ENCODE peak calls at places on chromosomes 11 and 22, in ten cellular contexts. Y is left ventricle myocardium inferior, O is left lung, N is right lobe of liver, V is heart right ventricle, D is adrenal gland, I is MM.1S, P is fibroblast of lung, U is upper lobe of left lung, T is neural progenitor cell. B is an unnamed sample.

GRCh38 chr11:68325183-68325893 is 12.9 kb downstream of the LRP5 start:
- DNase-seq in Y (no peak), O (no peak), N (no peak), V (no peak), D (no peak), I (no peak), P (no peak), U (no peak), T (peak), B (no peak)

GRCh38 chr11:86931059-86931964 is 23.9 kb downstream of the FZD4 start:
- DNase-seq in Y (no peak), O (no peak), N (no peak), V (no peak), D (no peak), I (no peak), P (no peak), U (no peak), T (no peak), B (no peak)

GRCh38 chr11:61917357-61918109 is at the start of gene RAB3IL1:
- DNase-seq in Y (peak), O (peak), N (peak), V (peak), D (peak), I (no peak), P (peak), U (peak), T (peak), B (peak)

GRCh38 chr11:77101043-77101537 is 1.6 kb upstream of the OMP start:
- DNase-seq in Y (no peak), O (no peak), N (no peak), V (no peak), D (no peak), I (peak), P (no peak), U (no peak), T (peak), B (peak)

GRCh38 chr11:78234006-78234405 is 45.3 kb downstream of the USP35 start:
- DNase-seq in Y (no peak), O (no peak), N (no peak), V (no peak), D (no peak), I (no peak), P (no peak), U (no peak), T (no peak), B (no peak)

GRCh38 chr11:69537855-69538640 is 56.6 kb downstream of the LINC01488 start:
- DNase-seq in Y (no peak), O (no peak), N (no peak), V (no peak), D (no peak), I (no peak), P (no peak), U (peak), T (no peak), B (peak)

GRCh38 chr11:43983221-43983795 is 40.9 kb downstream of the C11orf96 start:
- DNase-seq in Y (no peak), O (no peak), N (no peak), V (no peak), D (no peak), I (no peak), P (peak), U (peak), T (no peak), B (no peak)

GRCh38 chr22:44204937-44205712 is 24.4 kb downstream of the PARVG start:
- DNase-seq in Y (no peak), O (no peak), N (peak), V (no peak), D (no peak), I (no peak), P (no peak), U (no peak), T (no peak), B (no peak)

GRCh38 chr11:95739526-95739925 is 50.1 kb downstream of the FAM76B start:
- DNase-seq in Y (no peak), O (no peak), N (no peak), V (no peak), D (no peak), I (no peak), P (no peak), U (no peak), T (no peak), B (no peak)

GRCh38 chr22:46604306-46604690 is 15.9 kb upstream of the GRAMD4 start:
- DNase-seq in Y (no peak), O (no peak), N (no peak), V (no peak), D (peak), I (no peak), P (no peak), U (peak), T (no peak), B (no peak)

GRCh38 chr11:32870676-32871075 is 21.9 kb upstream of the QSER1 start:
- DNase-seq in Y (no peak), O (no peak), N (peak), V (peak), D (no peak), I (no peak), P (no peak), U (no peak), T (peak), B (no peak)

GRCh38 chr11:116653206-116653605 is 119.6 kb downstream of the BUD13 start:
- DNase-seq in Y (no peak), O (no peak), N (no peak), V (no peak), D (no peak), I (no peak), P (no peak), U (no peak), T (no peak), B (no peak)

GRCh38 chr22:39470462-39471335 is 13.9 kb downstream of the MGAT3 start:
- DNase-seq in Y (no peak), O (no peak), N (no peak), V (no peak), D (no peak), I (no peak), P (no peak), U (no peak), T (peak), B (no peak)

GRCh38 chr11:134289789-134290188 is 13.6 kb downstream of the GLB1L3 start:
- DNase-seq in Y (no peak), O (no peak), N (no peak), V (no peak), D (no peak), I (no peak), P (no peak), U (no peak), T (peak), B (no peak)

GRCh38 chr11:796565-797299 is 1.3 kb downstream of the SLC25A22 start:
- DNase-seq in Y (no peak), O (peak), N (peak), V (peak), D (no peak), I (no peak), P (no peak), U (no peak), T (no peak), B (no peak)

GRCh38 chr11:45610627-45611026 is 54.8 kb downstream of the CHST1 start:
- DNase-seq in Y (no peak), O (no peak), N (no peak), V (peak), D (no peak), I (no peak), P (no peak), U (peak), T (no peak), B (no peak)

GRCh38 chr11:56842829-56843794 is 94.6 kb upstream of the OR9G4 start:
- DNase-seq in Y (no peak), O (no peak), N (no peak), V (no peak), D (no peak), I (no peak), P (no peak), U (no peak), T (no peak), B (no peak)

GRCh38 chr11:64268687-64269379 is 15.6 kb downstream of the BAD start:
- DNase-seq in Y (peak), O (no peak), N (peak), V (peak), D (peak), I (peak), P (peak), U (peak), T (peak), B (peak)

GRCh38 chr11:94776351-94777321 is 8.5 kb downstream of the AMOTL1 start:
- DNase-seq in Y (no peak), O (peak), N (no peak), V (peak), D (peak), I (peak), P (peak), U (no peak), T (peak), B (no peak)

GRCh38 chr11:106032861-106033260 is 10.8 kb upstream of the MSANTD4 start:
- DNase-seq in Y (no peak), O (no peak), N (no peak), V (no peak), D (no peak), I (no peak), P (peak), U (no peak), T (no peak), B (no peak)

GRCh38 chr22:41976070-41976901 is 7.0 kb downstream of the SEPTIN3 start:
- DNase-seq in Y (peak), O (peak), N (peak), V (peak), D (peak), I (peak), P (no peak), U (peak), T (peak), B (peak)

GRCh38 chr11:128502736-128503135 is 84.6 kb downstream of the ETS1 start:
- DNase-seq in Y (no peak), O (no peak), N (no peak), V (no peak), D (no peak), I (no peak), P (peak), U (no peak), T (no peak), B (no peak)

GRCh38 chr11:115607621-115608191 is 103.5 kb upstream of the CADM1 start:
- DNase-seq in Y (peak), O (peak), N (no peak), V (peak), D (no peak), I (no peak), P (peak), U (no peak), T (peak), B (no peak)

GRCh38 chr22:42714308-42714707 is 6.4 kb downstream of the A4GALT start:
- DNase-seq in Y (no peak), O (no peak), N (no peak), V (no peak), D (no peak), I (no peak), P (no peak), U (no peak), T (no peak), B (no peak)

GRCh38 chr22:44933829-44934735 is 75.7 kb downstream of the PHF21B start:
- DNase-seq in Y (peak), O (peak), N (no peak), V (no peak), D (no peak), I (no peak), P (no peak), U (no peak), T (no peak), B (no peak)

GRCh38 chr11:94782446-94782845 is 14.3 kb downstream of the AMOTL1 start:
- DNase-seq in Y (no peak), O (no peak), N (no peak), V (no peak), D (no peak), I (no peak), P (no peak), U (no peak), T (no peak), B (no peak)

GRCh38 chr11:61503135-61503770 is 5.3 kb upstream of the LRRC10B start:
- DNase-seq in Y (no peak), O (no peak), N (no peak), V (no peak), D (no peak), I (no peak), P (no peak), U (no peak), T (no peak), B (no peak)

GRCh38 chr11:75400110-75400865 is 970 bp downstream of the RPS3 start:
- DNase-seq in Y (no peak), O (no peak), N (no peak), V (no peak), D (no peak), I (peak), P (no peak), U (no peak), T (no peak), B (peak)

GRCh38 chr11:75406338-75406777 is 7.0 kb downstream of the RPS3 start:
- DNase-seq in Y (no peak), O (no peak), N (no peak), V (no peak), D (no peak), I (no peak), P (peak), U (no peak), T (no peak), B (no peak)

GRCh38 chr11:75402002-75402773 is 2.9 kb downstream of the RPS3 start:
- DNase-seq in Y (no peak), O (no peak), N (no peak), V (no peak), D (no peak), I (peak), P (no peak), U (no peak), T (no peak), B (no peak)

GRCh38 chr11:75403037-75403436 is 3.7 kb downstream of the RPS3 start:
- DNase-seq in Y (no peak), O (no peak), N (no peak), V (no peak), D (no peak), I (no peak), P (no peak), U (no peak), T (no peak), B (no peak)

DNA sequence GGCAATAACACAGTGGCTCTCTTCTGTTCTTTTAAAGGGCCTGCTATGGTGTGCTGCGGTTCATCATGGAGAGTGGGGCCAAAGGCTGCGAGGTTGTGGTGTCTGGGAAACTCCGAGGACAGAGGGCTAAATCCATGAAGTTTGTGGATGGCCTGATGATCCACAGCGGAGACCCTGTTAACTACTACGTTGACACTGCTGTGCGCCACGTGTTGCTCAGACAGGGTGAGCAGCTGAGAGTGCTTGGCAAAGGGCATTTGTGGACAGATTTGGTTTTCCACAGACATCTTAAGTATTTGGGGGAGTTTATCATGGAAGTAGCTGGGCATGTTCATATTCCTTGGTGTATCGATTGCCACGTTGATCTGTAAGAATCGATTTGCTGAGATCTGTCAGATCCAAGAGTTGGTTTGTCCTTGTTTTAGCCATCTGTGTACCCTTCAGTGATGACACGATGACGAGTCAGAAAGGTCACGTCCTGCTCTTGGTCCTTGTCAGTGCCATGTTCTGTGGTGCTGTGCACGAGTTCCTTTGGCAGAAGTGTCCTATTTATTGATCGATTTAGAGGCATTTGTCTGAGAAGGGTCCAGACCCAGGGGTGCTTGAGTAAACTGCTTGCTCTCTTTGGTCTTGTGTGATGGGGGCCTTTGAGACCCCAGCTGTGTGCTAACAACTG is 4.8 kb downstream of the RPS3 start:
- DNase-seq in Y (no peak), O (no peak), N (no peak), V (no peak), D (no peak), I (no peak), P (no peak), U (no peak), T (no peak), B (peak)
- H3K27ac ChIP-seq in Y (no peak), O (no peak), N (no peak), V (no peak), D (no peak), I (no peak), P (peak), U (no peak), T (no peak), B (no peak)

GRCh38 chr11:66510271-66510989 is at the start of gene BBS1:
- DNase-seq in Y (peak), O (peak), N (peak), V (peak), D (peak), I (peak), P (peak), U (peak), T (peak), B (peak)
- TF ChIP-seq CTCF in Y (no peak), O (no peak), N (no peak), V (no peak), D (no peak), I (no peak), P (no peak), U (no peak), T (no peak), B (no peak)

GRCh38 chr11:2462092-2462985 is 17.5 kb downstream of the KCNQ1 start:
- DNase-seq in Y (no peak), O (no peak), N (no peak), V (no peak), D (no peak), I (no peak), P (no peak), U (no peak), T (no peak), B (peak)
- H3K4me3 ChIP-seq in Y (peak), O (no peak), N (no peak), V (no peak), D (peak), I (no peak), P (no peak), U (no peak), T (no peak), B (no peak)

GRCh38 chr11:131122448-131122847 is 206.2 kb upstream of the SNX19 start:
- DNase-seq in Y (no peak), O (no peak), N (no peak), V (no peak), D (no peak), I (no peak), P (no peak), U (no peak), T (no peak), B (no peak)
- H3K27ac ChIP-seq in Y (no peak), O (no peak), N (no peak), V (no peak), D (no peak), I (no peak), P (no peak), U (no peak), T (no peak), B (no peak)